ENCODE peak calls at places on chromosome 6, in six cellular contexts. One of them, this sample, is unnamed.
A peak's percentile ranks its signal among the peaks of the same experiment; 100 is the strongest.

GRCh38 chr6:128598561-128598960 is 78.2 kb upstream of the PTPRK start:
- DNase-seq in neuronal stem cell: no peak
- DNase-seq in mesenchymal stem cell: no peak
- DNase-seq in H1: no peak
- DNase-seq in trophoblast cell: peak; percentile 2
- DNase-seq in H9: no peak
- DNase-seq in this sample: no peak

GRCh38 chr6:167119680-167120556 is 3.0 kb upstream of the CCR6 start:
- DNase-seq in neuronal stem cell: no peak
- DNase-seq in trophoblast cell: no peak
- DNase-seq in H1: no peak
- DNase-seq in mesenchymal stem cell: no peak
- DNase-seq in H9: no peak
- DNase-seq in this sample: no peak

GRCh38 chr6:93786474-93787330 is 367.3 kb upstream of the EPHA7 start:
- DNase-seq in trophoblast cell: no peak
- DNase-seq in neuronal stem cell: peak; percentile 59
- DNase-seq in mesenchymal stem cell: peak; percentile 39
- DNase-seq in H1: peak; percentile 76
- DNase-seq in H9: peak; percentile 82
- DNase-seq in this sample: no peak

GRCh38 chr6:105793132-105793531 is 293.0 kb upstream of the PRDM1 start:
- DNase-seq in trophoblast cell: no peak
- DNase-seq in H9: no peak
- DNase-seq in neuronal stem cell: no peak
- DNase-seq in H1: no peak
- DNase-seq in mesenchymal stem cell: no peak
- DNase-seq in this sample: no peak

GRCh38 chr6:3628143-3628840 is 123.2 kb downstream of the PXDC1 start:
- DNase-seq in trophoblast cell: no peak
- DNase-seq in H1: no peak
- DNase-seq in neuronal stem cell: no peak
- DNase-seq in mesenchymal stem cell: no peak
- DNase-seq in H9: no peak
- DNase-seq in this sample: no peak

GRCh38 chr6:2633763-2634150 is 117.0 kb downstream of the MYLK4 start:
- DNase-seq in H1: no peak
- DNase-seq in trophoblast cell: no peak
- DNase-seq in mesenchymal stem cell: no peak
- DNase-seq in neuronal stem cell: no peak
- DNase-seq in H9: no peak
- DNase-seq in this sample: no peak

GRCh38 chr6:129709451-129709908 is 497 bp downstream of the ARHGAP18 start:
- DNase-seq in H9: no peak
- DNase-seq in mesenchymal stem cell: peak; percentile 60
- DNase-seq in H1: no peak
- DNase-seq in neuronal stem cell: no peak
- DNase-seq in trophoblast cell: no peak
- DNase-seq in this sample: peak; percentile 58

GRCh38 chr6:91487729-91488392 is 901.0 kb upstream of the MAP3K7 start:
- DNase-seq in H1: no peak
- DNase-seq in H9: no peak
- DNase-seq in mesenchymal stem cell: no peak
- DNase-seq in neuronal stem cell: no peak
- DNase-seq in trophoblast cell: no peak
- DNase-seq in this sample: no peak

GRCh38 chr6:166591961-166592520 is 5.6 kb upstream of the RAMACL start:
- DNase-seq in H9: no peak
- DNase-seq in H1: no peak
- DNase-seq in neuronal stem cell: no peak
- DNase-seq in trophoblast cell: no peak
- DNase-seq in mesenchymal stem cell: peak; percentile 63
- DNase-seq in this sample: peak; percentile 32

GRCh38 chr6:37820713-37821069 is 1.2 kb downstream of the ZFAND3 start:
- DNase-seq in neuronal stem cell: no peak
- DNase-seq in trophoblast cell: no peak
- DNase-seq in H1: no peak
- DNase-seq in mesenchymal stem cell: peak; percentile 30
- DNase-seq in H9: no peak
- DNase-seq in this sample: no peak

GRCh38 chr6:146871613-146872465 is 273.1 kb downstream of the ADGB start:
- DNase-seq in H9: no peak
- DNase-seq in H1: no peak
- DNase-seq in mesenchymal stem cell: no peak
- DNase-seq in neuronal stem cell: no peak
- DNase-seq in trophoblast cell: no peak
- DNase-seq in this sample: no peak

GRCh38 chr6:48825501-48826317 is 637.3 kb downstream of the MMUT start:
- DNase-seq in H1: no peak
- DNase-seq in neuronal stem cell: no peak
- DNase-seq in trophoblast cell: no peak
- DNase-seq in H9: no peak
- DNase-seq in mesenchymal stem cell: peak; percentile 13
- DNase-seq in this sample: peak; percentile 49

GRCh38 chr6:76770166-76770565 is 693.1 kb downstream of the HTR1B start:
- DNase-seq in mesenchymal stem cell: no peak
- DNase-seq in neuronal stem cell: no peak
- DNase-seq in H9: no peak
- DNase-seq in trophoblast cell: peak; percentile 45
- DNase-seq in H1: no peak
- DNase-seq in this sample: no peak

GRCh38 chr6:4637691-4638433 is 138.3 kb upstream of the CDYL start:
- DNase-seq in H9: no peak
- DNase-seq in H1: no peak
- DNase-seq in trophoblast cell: peak; percentile 63
- DNase-seq in mesenchymal stem cell: peak; percentile 78
- DNase-seq in neuronal stem cell: no peak
- DNase-seq in this sample: peak; percentile 93

GRCh38 chr6:13152804-13153203 is 175.5 kb downstream of the TBC1D7 start:
- DNase-seq in neuronal stem cell: peak; percentile 86
- DNase-seq in H9: peak; percentile 75
- DNase-seq in trophoblast cell: no peak
- DNase-seq in mesenchymal stem cell: no peak
- DNase-seq in H1: peak; percentile 38
- DNase-seq in this sample: no peak

GRCh38 chr6:133548409-133548808 is 307.3 kb downstream of the EYA4 start:
- DNase-seq in neuronal stem cell: no peak
- DNase-seq in trophoblast cell: peak; percentile 10
- DNase-seq in mesenchymal stem cell: peak; percentile 75
- DNase-seq in H1: no peak
- DNase-seq in H9: no peak
- DNase-seq in this sample: peak; percentile 90

GRCh38 chr6:131443514-131443913 is 129.5 kb upstream of the ARG1 start:
- DNase-seq in mesenchymal stem cell: no peak
- DNase-seq in H1: no peak
- DNase-seq in trophoblast cell: no peak
- DNase-seq in neuronal stem cell: no peak
- DNase-seq in H9: no peak
- DNase-seq in this sample: no peak

GRCh38 chr6:100538086-100538485 is 73.4 kb upstream of the SIM1 start:
- DNase-seq in neuronal stem cell: no peak
- DNase-seq in mesenchymal stem cell: peak; percentile 50
- DNase-seq in H1: no peak
- DNase-seq in trophoblast cell: no peak
- DNase-seq in H9: no peak
- DNase-seq in this sample: no peak

GRCh38 chr6:126293891-126294524 is 45.9 kb upstream of the CENPW start:
- DNase-seq in H9: no peak
- DNase-seq in mesenchymal stem cell: no peak
- DNase-seq in neuronal stem cell: no peak
- DNase-seq in trophoblast cell: no peak
- DNase-seq in H1: no peak
- DNase-seq in this sample: no peak

GRCh38 chr6:119344306-119344705 is 5.3 kb downstream of the MAN1A1 start:
- DNase-seq in neuronal stem cell: no peak
- DNase-seq in mesenchymal stem cell: no peak
- DNase-seq in trophoblast cell: no peak
- DNase-seq in H1: no peak
- DNase-seq in H9: no peak
- DNase-seq in this sample: no peak
- H4K91ac ChIP-seq in neuronal stem cell: no peak overlapping the region
- H4K91ac ChIP-seq in mesenchymal stem cell: no peak overlapping the region
- H4K91ac ChIP-seq in trophoblast cell: no peak overlapping the region
- H4K91ac ChIP-seq in H1: no peak overlapping the region
- H4K91ac ChIP-seq in H9: no peak overlapping the region
- H4K91ac ChIP-seq in this sample: no peak overlapping the region

DNA sequence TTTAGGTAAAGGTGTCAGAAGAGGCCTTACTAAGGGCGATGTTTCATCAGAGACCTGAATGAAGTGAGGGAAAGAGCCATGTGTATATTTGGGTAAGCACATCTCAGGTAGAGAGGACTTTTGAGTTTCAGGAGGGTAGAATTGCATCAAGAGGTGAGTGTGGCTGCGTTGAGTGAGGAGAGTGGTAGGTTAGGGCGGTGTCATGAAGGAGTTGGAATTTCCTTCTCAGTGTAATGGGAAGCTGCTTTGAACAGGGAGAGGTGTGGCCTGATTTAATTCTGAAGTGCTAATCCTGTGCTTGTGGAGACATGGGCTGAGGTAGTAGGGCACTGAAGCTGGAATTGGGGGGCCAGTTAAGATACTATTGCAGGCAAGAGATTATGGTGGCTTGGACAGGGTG is 53.9 kb downstream of the IGF2R start:
- DNase-seq in H1: no peak
- DNase-seq in H9: no peak
- DNase-seq in neuronal stem cell: no peak
- DNase-seq in trophoblast cell: no peak
- DNase-seq in mesenchymal stem cell: no peak
- DNase-seq in this sample: no peak
- H4K91ac ChIP-seq in H1: no peak overlapping the region
- H4K91ac ChIP-seq in H9: no peak overlapping the region
- H4K91ac ChIP-seq in neuronal stem cell: no peak overlapping the region
- H4K91ac ChIP-seq in trophoblast cell: no peak overlapping the region
- H4K91ac ChIP-seq in mesenchymal stem cell: no peak overlapping the region
- H4K91ac ChIP-seq in this sample: no peak overlapping the region

DNA sequence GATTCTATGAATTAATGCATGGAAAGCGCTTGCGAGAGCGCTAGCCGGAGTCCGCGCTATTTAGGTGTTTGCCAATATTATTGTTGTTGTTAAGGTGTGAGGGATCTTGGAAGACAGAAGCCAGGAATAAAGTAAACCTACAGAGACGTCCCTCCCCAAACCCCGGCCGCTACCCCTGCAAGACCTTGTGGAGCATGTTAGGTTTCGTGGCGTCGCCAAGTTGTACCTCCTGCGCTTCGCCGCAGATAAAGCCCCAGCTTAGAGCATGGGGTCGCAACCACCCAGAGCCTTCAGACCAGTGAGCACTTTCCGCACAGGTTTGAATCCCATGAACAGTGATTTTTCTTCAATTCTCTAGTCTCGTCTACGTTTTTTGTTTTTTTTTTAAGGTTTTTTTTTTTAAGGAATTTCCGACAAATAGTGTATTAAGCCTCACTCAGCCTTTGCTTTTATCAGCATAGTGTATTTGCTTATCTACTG is 16.9 kb upstream of the ZSCAN9 start:
- DNase-seq in H9: peak; percentile 61
- DNase-seq in neuronal stem cell: peak; percentile 20
- DNase-seq in H1: no peak
- DNase-seq in mesenchymal stem cell: peak; percentile 22
- DNase-seq in trophoblast cell: no peak
- DNase-seq in this sample: no peak
- H4K91ac ChIP-seq in H9: no peak overlapping the region
- H4K91ac ChIP-seq in neuronal stem cell: no peak overlapping the region
- H4K91ac ChIP-seq in H1: no peak overlapping the region
- H4K91ac ChIP-seq in mesenchymal stem cell: no peak overlapping the region
- H4K91ac ChIP-seq in trophoblast cell: no peak overlapping the region
- H4K91ac ChIP-seq in this sample: no peak overlapping the region

DNA sequence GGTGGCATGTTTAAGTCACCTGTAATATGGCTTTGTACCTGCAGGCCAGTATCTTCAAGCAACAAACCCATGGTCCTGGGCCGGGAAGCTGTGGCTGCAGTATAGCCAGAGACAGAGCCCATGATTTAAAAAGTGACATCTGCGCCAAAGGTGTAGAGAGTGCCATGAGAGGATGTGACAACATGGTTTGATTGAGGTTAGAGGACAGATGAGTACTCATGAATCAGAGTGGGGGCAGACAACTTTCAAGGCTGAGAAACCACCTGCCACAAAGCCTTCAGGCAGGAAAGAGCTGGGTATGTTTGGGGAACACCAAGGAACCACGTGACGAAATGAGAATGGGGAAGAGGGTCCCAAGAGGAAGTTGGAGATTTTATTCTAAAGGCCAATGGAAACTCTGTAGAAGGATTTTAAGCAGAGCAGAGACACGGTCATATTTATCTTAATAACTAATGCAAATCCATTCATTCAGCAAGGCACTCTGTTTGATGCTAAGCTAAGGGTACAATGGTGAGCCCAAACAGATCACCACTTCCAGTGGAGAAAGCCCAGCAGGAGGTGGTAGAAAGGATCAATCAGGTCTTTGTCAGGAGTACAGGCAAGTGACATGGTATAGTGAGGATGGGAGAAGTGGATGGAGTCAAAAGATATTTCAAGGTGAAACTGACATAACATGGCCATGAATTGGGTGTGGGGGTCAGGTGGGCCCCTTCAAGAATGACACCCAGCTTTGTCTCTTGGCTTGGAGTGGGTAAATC is 3.4 kb upstream of the MICAL1 start:
- DNase-seq in H9: no peak
- DNase-seq in neuronal stem cell: no peak
- DNase-seq in trophoblast cell: no peak
- DNase-seq in mesenchymal stem cell: no peak
- DNase-seq in H1: no peak
- DNase-seq in this sample: no peak
- H4K91ac ChIP-seq in H9: no peak overlapping the region
- H4K91ac ChIP-seq in neuronal stem cell: no peak overlapping the region
- H4K91ac ChIP-seq in trophoblast cell: no peak overlapping the region
- H4K91ac ChIP-seq in mesenchymal stem cell: peak overlapping the region; percentile 8
- H4K91ac ChIP-seq in H1: no peak overlapping the region
- H4K91ac ChIP-seq in this sample: peak overlapping the region; percentile 36

This sample was measured in IMR-90.